ENCODE peak calls at places on chromosomes 13 and 19, in four cellular contexts. T is GM13976, H is ovary, I is thoracic aorta. Z is an unnamed sample.

GRCh38 chr19:1248454-1249297 is at the start of gene MIDN:
- DNase-seq in H (peak; percentile 95), I (no peak), T (peak; percentile 85), Z (peak; percentile 81)

GRCh38 chr13:43769552-43769951 is 17.2 kb downstream of the ENOX1 start:
- DNase-seq in T (no peak), H (no peak), I (no peak), Z (no peak)

GRCh38 chr19:39238944-39239343 is 5.9 kb downstream of the IFNL3 start:
- DNase-seq in T (no peak), H (no peak), I (no peak), Z (no peak)

GRCh38 chr13:59103004-59103768 is 1060.5 kb downstream of the DIAPH3 start:
- DNase-seq in T (no peak), I (no peak), H (no peak), Z (no peak)

GRCh38 chr19:22622901-22623840 is 11.0 kb upstream of the ZNF492 start:
- DNase-seq in I (no peak), H (peak; percentile 80), T (peak; percentile 5), Z (no peak)

GRCh38 chr19:34253711-34254551 is 423 bp upstream of the GARRE1 start:
- DNase-seq in T (peak; percentile 93), I (peak; percentile 16), H (peak; percentile 92), Z (no peak)

GRCh38 chr13:32585625-32586021 is 629 bp upstream of the PDS5B start:
- DNase-seq in I (no peak), H (peak; percentile 40), T (no peak), Z (no peak)

GRCh38 chr13:31982540-31982939 is 49.0 kb upstream of the FRY start:
- DNase-seq in I (peak; percentile 36), H (no peak), T (no peak), Z (peak; percentile 3)

GRCh38 chr13:109874921-109875454 is 88.6 kb upstream of the IRS2 start:
- DNase-seq in T (no peak), H (no peak), I (no peak), Z (no peak)

GRCh38 chr19:47272448-47273312 is 2.0 kb upstream of the INAFM1 start:
- DNase-seq in I (peak; percentile 33), H (no peak), T (peak; percentile 51), Z (peak; percentile 71)

GRCh38 chr19:2148482-2149135 is 2.8 kb downstream of the AP3D1 start:
- DNase-seq in T (no peak), I (no peak), H (no peak), Z (peak; percentile 35)

GRCh38 chr19:1026189-1027019 is at the start of gene CNN2:
- DNase-seq in H (peak; percentile 85), I (no peak), T (peak; percentile 90), Z (peak; percentile 79)

GRCh38 chr19:34269968-34270621 is 15.7 kb downstream of the GARRE1 start:
- DNase-seq in T (peak; percentile 53), I (peak; percentile 16), H (no peak), Z (peak; percentile 77)

GRCh38 chr13:30934381-30934780 is 1.9 kb downstream of the TEX26 start:
- DNase-seq in T (no peak), I (no peak), H (no peak), Z (no peak)

GRCh38 chr13:112686987-112687386 is 2.9 kb upstream of the ATP11A start:
- DNase-seq in I (no peak), H (no peak), T (no peak), Z (no peak)

GRCh38 chr13:93819331-93819730 is 592.7 kb downstream of the GPC6 start:
- DNase-seq in I (no peak), T (no peak), H (no peak), Z (no peak)

GRCh38 chr13:54004026-54004699 is 975.5 kb downstream of the OLFM4 start:
- DNase-seq in I (no peak), H (no peak), T (no peak), Z (no peak)

GRCh38 chr13:66657165-66657895 is 572.8 kb downstream of the PCDH9 start:
- DNase-seq in H (peak; percentile 30), T (no peak), I (no peak), Z (no peak)

GRCh38 chr13:48333976-48334375 is 30.4 kb downstream of the RB1 start:
- DNase-seq in T (no peak), H (no peak), I (no peak), Z (no peak)

DNA sequence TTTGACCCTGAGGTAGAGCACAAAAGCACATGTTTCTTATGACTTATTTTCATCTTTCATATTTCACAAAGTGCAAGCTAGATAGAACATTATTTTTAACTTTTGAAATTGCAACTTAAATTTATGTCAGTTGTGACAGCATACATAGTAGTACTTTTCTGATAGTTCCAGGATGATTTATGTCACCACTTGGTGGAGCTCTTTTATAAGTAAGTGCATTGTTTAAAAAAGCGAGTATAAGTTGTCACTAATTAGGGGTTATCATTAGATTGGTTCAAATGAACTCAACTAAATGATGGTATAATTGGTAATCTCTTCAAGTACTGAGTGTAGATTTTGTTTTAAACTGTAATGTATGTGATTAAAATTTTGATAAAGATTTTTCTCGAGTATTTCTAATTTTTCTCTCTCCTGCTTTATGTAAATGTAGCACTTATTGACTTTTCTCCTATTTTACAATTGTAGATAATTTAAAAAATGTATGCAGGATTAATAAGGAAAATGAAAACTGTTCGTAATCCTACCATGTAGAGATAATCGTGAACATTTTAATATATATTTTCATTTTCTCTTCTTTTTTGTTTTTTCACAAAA is 31.1 kb downstream of the RB1 start:
- DNase-seq in H (no peak), T (peak; percentile 33), I (no peak), Z (no peak)
- TF ChIP-seq CTCF in H (peak; percentile 26), T (peak; percentile 24), I (peak; percentile 60), Z (peak; percentile 87)

DNA sequence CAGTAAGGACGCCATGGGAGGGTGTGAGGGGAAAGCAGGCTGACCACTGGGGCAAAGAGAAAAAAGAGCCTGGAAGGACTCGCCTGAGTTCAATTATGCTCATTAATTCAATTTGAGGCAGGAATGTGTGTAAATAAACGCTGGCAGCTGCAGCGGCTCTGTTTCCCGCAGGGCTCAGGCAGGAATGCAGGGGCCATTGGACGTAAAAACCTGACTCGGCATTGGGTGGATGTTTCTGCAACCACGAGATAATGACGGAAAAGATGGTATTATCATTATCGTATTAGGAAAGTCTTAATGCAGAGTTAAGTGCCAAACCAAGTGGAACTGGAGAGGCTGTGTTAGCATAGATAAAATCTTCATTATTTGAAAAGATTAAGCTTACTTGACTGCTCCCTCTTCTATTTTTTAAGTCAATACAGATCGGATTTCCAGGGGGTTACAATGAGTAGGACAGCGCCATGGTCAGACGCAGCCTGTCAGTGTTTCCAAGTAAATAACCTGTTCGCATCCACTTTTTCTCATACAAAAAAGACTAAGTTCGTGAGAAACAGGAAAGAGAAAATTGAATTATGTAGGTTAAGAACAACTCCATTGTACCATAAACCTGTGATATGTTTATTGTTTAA is 169.8 kb downstream of the SHISA2 start:
- DNase-seq in T (no peak), H (no peak), I (no peak), Z (no peak)
- TF ChIP-seq CTCF in T (no peak), H (no peak), I (no peak), Z (no peak)

DNA sequence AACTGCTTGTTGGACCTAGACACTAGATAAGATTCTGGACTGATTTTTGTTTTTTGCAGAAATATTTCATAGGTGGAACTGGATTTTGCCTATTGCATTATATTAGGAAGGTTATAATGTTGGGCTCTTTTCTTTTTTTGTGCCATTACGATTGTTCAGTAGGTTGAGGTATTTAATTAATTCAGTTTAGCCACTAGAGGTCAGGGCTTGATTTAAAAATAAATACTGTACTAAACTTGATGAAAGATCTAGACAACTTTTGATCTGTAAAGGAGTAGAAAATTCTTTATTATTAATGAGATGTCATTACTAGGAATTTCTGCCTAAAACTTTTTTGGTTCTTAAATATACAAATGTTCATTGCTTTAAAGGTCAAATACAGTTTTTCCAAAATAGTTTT is 15.2 kb upstream of the SUPT20H start:
- DNase-seq in H (no peak), I (no peak), T (no peak), Z (no peak)
- TF ChIP-seq CTCF in H (no peak), I (peak; percentile 35), T (no peak), Z (peak; percentile 59)

GRCh38 chr13:39600766-39601165 is 2.2 kb downstream of the LHFPL6 start:
- DNase-seq in T (no peak), I (peak; percentile 4), H (no peak), Z (no peak)
- TF ChIP-seq CTCF in T (no peak), I (peak; percentile 30), H (no peak), Z (no peak)

GRCh38 chr19:51135004-51135403 is 7.1 kb upstream of the SIGLEC7 start:
- DNase-seq in I (no peak), T (no peak), H (no peak), Z (no peak)

GRCh38 chr19:51128227-51128626 is 3.5 kb downstream of the SIGLEC9 start:
- DNase-seq in T (no peak), I (no peak), H (no peak), Z (no peak)

GRCh38 chr19:51127755-51128154 is 3.0 kb downstream of the SIGLEC9 start:
- DNase-seq in T (no peak), I (no peak), H (no peak), Z (peak; percentile 53)

GRCh38 chr19:51129716-51130115 is 5.0 kb downstream of the SIGLEC9 start:
- DNase-seq in T (no peak), I (no peak), H (no peak), Z (no peak)

DNA sequence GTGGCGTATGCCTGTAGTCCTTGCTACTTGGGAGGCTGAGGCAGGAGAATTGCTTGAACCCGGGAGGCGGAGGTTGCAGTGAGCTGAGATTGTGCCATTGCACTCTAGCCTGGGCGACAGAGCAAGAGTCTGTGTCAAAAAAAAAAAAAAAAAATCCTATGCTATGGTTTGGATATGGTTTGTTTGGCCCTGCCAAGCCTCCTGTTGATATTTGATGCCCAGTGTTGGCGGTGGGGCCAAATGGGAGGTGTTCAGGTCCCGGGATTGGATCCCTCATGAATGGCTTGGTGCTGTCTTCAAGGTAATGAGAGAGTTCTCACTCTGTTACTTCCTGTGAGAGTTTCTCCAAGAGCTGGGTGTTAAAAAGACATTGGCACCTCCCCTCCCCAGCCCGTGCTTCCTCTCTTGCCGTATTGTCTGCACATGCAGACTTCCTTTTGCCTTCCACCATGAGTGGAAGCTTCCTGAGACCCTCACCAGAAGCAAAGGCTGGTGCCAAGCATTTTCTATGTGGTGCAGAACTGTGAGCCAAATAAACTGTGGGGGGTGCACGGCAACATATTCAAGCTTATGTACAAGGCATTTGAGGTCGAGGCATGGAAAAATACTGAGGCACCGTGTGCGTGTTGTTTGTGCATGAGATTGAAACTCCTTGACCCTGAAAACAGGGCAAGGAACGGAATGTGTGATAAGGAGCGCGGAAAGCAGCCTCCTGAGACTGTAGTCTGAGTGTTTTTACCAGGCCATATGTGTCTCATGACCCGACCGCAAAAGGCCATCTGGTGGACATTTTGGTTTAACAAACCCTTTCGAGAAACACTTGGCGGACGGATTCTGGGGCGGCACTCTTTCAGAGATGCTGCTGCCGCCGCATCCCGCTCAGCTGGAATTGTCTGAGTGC is 7.3 kb downstream of the SIGLEC9 start:
- DNase-seq in H (peak; percentile 70), I (no peak), T (peak; percentile 57), Z (peak; percentile 60)
- TF ChIP-seq CTCF in H (no peak), I (no peak), T (no peak), Z (no peak)

GRCh38 chr13:86870388-86870966 is 800.7 kb upstream of the SLITRK5 start:
- DNase-seq in I (no peak), T (no peak), H (no peak), Z (no peak)
- TF ChIP-seq CTCF in I (peak; percentile 44), T (peak; percentile 49), H (no peak), Z (peak; percentile 53)

DNA sequence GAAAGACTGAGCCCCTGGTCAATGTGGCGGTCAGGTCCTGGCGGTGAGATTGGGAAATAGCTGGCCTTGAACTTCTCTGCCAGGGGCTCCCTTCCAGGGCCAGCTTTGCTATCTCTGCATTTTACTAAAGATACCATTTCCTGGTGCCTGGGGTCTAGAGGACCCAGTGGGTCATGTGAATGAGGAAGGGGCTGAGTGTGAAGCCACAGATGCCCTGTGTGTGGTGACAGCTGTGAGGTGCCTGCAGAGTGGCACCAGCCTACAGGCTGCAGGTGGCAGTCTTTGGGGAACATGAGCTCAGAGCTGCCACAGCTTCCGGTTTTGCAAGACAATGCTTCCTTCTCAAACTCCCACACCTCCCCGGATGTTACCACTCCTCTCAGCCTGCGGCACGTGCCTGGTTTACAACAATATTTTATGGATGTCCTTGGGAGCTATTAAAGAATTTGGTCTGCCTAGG is 5.2 kb upstream of the MLNR start:
- DNase-seq in I (no peak), H (no peak), T (peak; percentile 38), Z (peak; percentile 61)
- TF ChIP-seq CTCF in I (no peak), H (no peak), T (peak; percentile 0), Z (no peak)